ENCODE peak calls at places on chromosomes 1 and 21, in four cellular contexts. Z is mesothelial cell of epicardium, O is ELR, K is C1 segment of cervical spinal cord. S is an unnamed sample.

GRCh38 chr21:42156690-42157605 is 62.0 kb upstream of the ABCG1 start:
- DNase-seq in Z (peak; percentile 51), O (no peak), K (peak; percentile 82), S (no peak)

GRCh38 chr1:53046930-53047329 is 15.1 kb upstream of the PODN start:
- DNase-seq in Z (no peak), O (peak; percentile 64), K (no peak), S (peak; percentile 87)

GRCh38 chr1:167360120-167360519 is 139.4 kb downstream of the POU2F1 start:
- DNase-seq in Z (no peak), O (peak; percentile 2), K (no peak), S (peak; percentile 84)

GRCh38 chr1:62953643-62954042 is 169.7 kb downstream of the ATG4C start:
- DNase-seq in Z (no peak), O (no peak), K (no peak), S (no peak)

GRCh38 chr1:10635385-10635896 is 160.7 kb downstream of the PEX14 start:
- DNase-seq in Z (no peak), O (peak; percentile 50), K (no peak), S (no peak)

GRCh38 chr1:167563579-167564246 is 10.2 kb upstream of the CREG1 start:
- DNase-seq in Z (no peak), O (peak; percentile 19), K (peak; percentile 10), S (peak; percentile 56)

GRCh38 chr1:174742805-174743653 is 256.7 kb upstream of the CACYBP start:
- DNase-seq in Z (no peak), O (peak; percentile 63), K (no peak), S (peak; percentile 43)

GRCh38 chr1:186165303-186165702 is 209.8 kb downstream of the TPR start:
- DNase-seq in Z (no peak), O (peak; percentile 21), K (no peak), S (peak; percentile 27)

GRCh38 chr1:113255728-113256347 is 134.5 kb upstream of the MAGI3 start:
- DNase-seq in Z (no peak), O (no peak), K (no peak), S (peak; percentile 1)

GRCh38 chr1:28915036-28915895 is 897 bp downstream of the EPB41 start:
- DNase-seq in Z (peak; percentile 67), O (peak; percentile 43), K (no peak), S (peak; percentile 62)

GRCh38 chr1:45846931-45847330 is 43.5 kb downstream of the MAST2 start:
- DNase-seq in Z (no peak), O (peak; percentile 70), K (no peak), S (no peak)

S was measured in M059J.